ENCODE peak calls at places on chromosome 1, in four cellular contexts. J is fibroblast of gingiva; V is GM13977; G is activated CD8-positive, alpha-beta T cell treated with anti-CD3 and anti-CD28 coated beads for 36 hours. S is an unnamed sample.

GRCh38 chr1:21573971-21574458 is 64.8 kb downstream of the ALPL start:
- DNase-seq in J (peak), V (peak), G (peak), S (peak)

GRCh38 chr1:14884619-14885175 is 268.9 kb upstream of the TMEM51 start:
- DNase-seq in J (no peak), V (no peak), G (no peak), S (no peak)

GRCh38 chr1:99548924-99549605 is 96.8 kb upstream of the PALMD start:
- DNase-seq in J (no peak), V (no peak), G (no peak), S (no peak)

GRCh38 chr1:94701796-94702439 is 118.2 kb upstream of the SLC44A3 start:
- DNase-seq in J (no peak), V (no peak), G (no peak), S (no peak)

GRCh38 chr1:81144240-81144639 is 656.5 kb upstream of the ADGRL2 start:
- DNase-seq in J (peak), V (no peak), G (no peak), S (no peak)

GRCh38 chr1:47569681-47570470 is 132.0 kb downstream of the FOXD2 start:
- DNase-seq in J (peak), V (no peak), G (no peak), S (peak)

GRCh38 chr1:238954865-238955264 is 431.5 kb upstream of the CHRM3 start:
- DNase-seq in J (no peak), V (no peak), G (no peak), S (no peak)

GRCh38 chr1:212625781-212626450 is 17.4 kb downstream of the ATF3 start:
- DNase-seq in J (no peak), V (no peak), G (no peak), S (no peak)

GRCh38 chr1:25443030-25443699 is 12.5 kb downstream of the MACO1 start:
- DNase-seq in J (no peak), V (no peak), G (no peak), S (no peak)

GRCh38 chr1:105260018-105260417 is 1510.3 kb downstream of the AMY1C start:
- DNase-seq in J (no peak), V (no peak), G (no peak), S (no peak)

GRCh38 chr1:241356519-241357365 is at the start of gene RGS7:
- DNase-seq in J (peak), V (peak), G (peak), S (peak)

GRCh38 chr1:226882631-226883409 is 12.4 kb downstream of the PSEN2 start:
- DNase-seq in J (peak), V (peak), G (peak), S (no peak)

GRCh38 chr1:195584870-195585624 is 1023.2 kb downstream of the KCNT2 start:
- DNase-seq in J (no peak), V (no peak), G (no peak), S (no peak)

GRCh38 chr1:26861889-26862371 is 1.0 kb upstream of the SFN start:
- DNase-seq in J (no peak), V (no peak), G (no peak), S (no peak)

GRCh38 chr1:42433324-42433860 is 22.4 kb downstream of the ZMYND12 start:
- DNase-seq in J (no peak), V (no peak), G (no peak), S (no peak)

GRCh38 chr1:206477581-206478380 is 7.5 kb downstream of the IKBKE start:
- DNase-seq in J (no peak), V (no peak), G (no peak), S (no peak)

GRCh38 chr1:161531986-161532875 is 7.9 kb downstream of the HSPA6 start:
- DNase-seq in J (no peak), V (no peak), G (no peak), S (no peak)

GRCh38 chr1:184836081-184836480 is 81.4 kb upstream of the EDEM3 start:
- DNase-seq in J (peak), V (no peak), G (no peak), S (peak)

GRCh38 chr1:17184822-17185484 is 20.0 kb upstream of the PADI1 start:
- DNase-seq in J (no peak), V (no peak), G (no peak), S (no peak)

GRCh38 chr1:40141878-40142535 is 19.2 kb upstream of the RLF start:
- DNase-seq in J (no peak), V (no peak), G (no peak), S (no peak)

GRCh38 chr1:944341-945325 is 14.4 kb downstream of the NOC2L start:
- DNase-seq in J (no peak), V (no peak), G (no peak), S (no peak)

GRCh38 chr1:77704736-77705135 is 22.3 kb upstream of the ZZZ3 start:
- DNase-seq in J (no peak), V (no peak), G (no peak), S (no peak)

GRCh38 chr1:32494196-32494595 is 29.3 kb downstream of the ZBTB8B start:
- DNase-seq in J (no peak), V (no peak), G (no peak), S (no peak)

S was measured in fibroblast of the conjunctiva.